ENCODE peak calls at places on chromosome 22, in six cellular contexts. P is left lung; A is CD8-positive, alpha-beta memory T cell; T is tibial artery; J is Caco-2; R is fibroblast of lung. W is an unnamed sample.

GRCh38 chr22:30325065-30325720 is 1.5 kb downstream of the TBC1D10A start:
- DNase-seq in P (peak; percentile 41), A (no peak), T (peak; percentile 85), J (no peak), R (peak; percentile 74), W (no peak)

GRCh38 chr22:22454997-22455396 is 53.5 kb downstream of the ZNF280B start:
- DNase-seq in P (no peak), A (no peak), T (no peak), J (no peak), R (no peak), W (no peak)

GRCh38 chr22:49965291-49966040 is 4.9 kb downstream of the PIM3 start:
- DNase-seq in P (peak; percentile 34), A (no peak), T (peak; percentile 18), J (no peak), R (no peak), W (peak; percentile 62)

GRCh38 chr22:26617251-26618199 is at the start of gene CRYBB1:
- DNase-seq in P (peak; percentile 44), A (no peak), T (peak; percentile 28), J (no peak), R (peak; percentile 31), W (no peak)

GRCh38 chr22:19480173-19480568 is 451 bp downstream of the CDC45 start:
- DNase-seq in P (no peak), A (no peak), T (no peak), J (no peak), R (no peak), W (no peak)

GRCh38 chr22:23182289-23183106 is 2.2 kb downstream of the BCR start:
- DNase-seq in P (no peak), A (peak; percentile 34), T (no peak), J (no peak), R (no peak), W (no peak)

GRCh38 chr22:23146842-23147205 is 1.5 kb downstream of the RAB36 start:
- DNase-seq in P (no peak), A (no peak), T (no peak), J (no peak), R (no peak), W (no peak)

GRCh38 chr22:27163162-27164137 is 506.1 kb downstream of the MIAT start:
- DNase-seq in P (no peak), A (no peak), T (no peak), J (no peak), R (no peak), W (no peak)

GRCh38 chr22:40215266-40215665 is 37.5 kb downstream of the TNRC6B start:
- DNase-seq in P (peak; percentile 62), A (no peak), T (peak; percentile 52), J (no peak), R (no peak), W (no peak)

GRCh38 chr22:39567135-39567946 is 3.2 kb upstream of the CACNA1I start:
- DNase-seq in P (no peak), A (peak; percentile 20), T (no peak), J (no peak), R (no peak), W (no peak)

GRCh38 chr22:50531546-50532352 is 1.9 kb upstream of the TYMP start:
- DNase-seq in P (peak; percentile 85), A (peak; percentile 49), T (peak; percentile 81), J (peak; percentile 78), R (peak; percentile 58), W (peak; percentile 71)

GRCh38 chr22:41636467-41636866 is 15.4 kb downstream of the XRCC6 start:
- DNase-seq in P (no peak), A (no peak), T (no peak), J (no peak), R (peak; percentile 19), W (no peak)

GRCh38 chr22:50274311-50274710 is 4.1 kb upstream of the MAPK11 start:
- DNase-seq in P (no peak), A (peak; percentile 31), T (no peak), J (peak; percentile 59), R (peak; percentile 74), W (no peak)

GRCh38 chr22:27705391-27706080 is 96.0 kb downstream of the MN1 start:
- DNase-seq in P (no peak), A (no peak), T (no peak), J (no peak), R (no peak), W (no peak)

GRCh38 chr22:40009953-40010751 is 15.4 kb downstream of the FAM83F start:
- DNase-seq in P (no peak), A (no peak), T (no peak), J (no peak), R (no peak), W (no peak)

GRCh38 chr22:41254230-41254629 is 13.5 kb upstream of the CHADL start:
- DNase-seq in P (no peak), A (no peak), T (no peak), J (no peak), R (no peak), W (no peak)

GRCh38 chr22:24435861-24436351 is 8.5 kb downstream of the ADORA2A start:
- DNase-seq in P (no peak), A (no peak), T (no peak), J (no peak), R (no peak), W (no peak)

GRCh38 chr22:24436553-24436952 is 9.2 kb downstream of the ADORA2A start:
- DNase-seq in P (no peak), A (no peak), T (no peak), J (no peak), R (no peak), W (no peak)

GRCh38 chr22:24440270-24440717 is 12.9 kb downstream of the ADORA2A start:
- DNase-seq in P (no peak), A (no peak), T (no peak), J (no peak), R (no peak), W (no peak)

GRCh38 chr22:24437091-24437490 is 9.7 kb downstream of the ADORA2A start:
- DNase-seq in P (no peak), A (no peak), T (no peak), J (no peak), R (no peak), W (no peak)

DNA sequence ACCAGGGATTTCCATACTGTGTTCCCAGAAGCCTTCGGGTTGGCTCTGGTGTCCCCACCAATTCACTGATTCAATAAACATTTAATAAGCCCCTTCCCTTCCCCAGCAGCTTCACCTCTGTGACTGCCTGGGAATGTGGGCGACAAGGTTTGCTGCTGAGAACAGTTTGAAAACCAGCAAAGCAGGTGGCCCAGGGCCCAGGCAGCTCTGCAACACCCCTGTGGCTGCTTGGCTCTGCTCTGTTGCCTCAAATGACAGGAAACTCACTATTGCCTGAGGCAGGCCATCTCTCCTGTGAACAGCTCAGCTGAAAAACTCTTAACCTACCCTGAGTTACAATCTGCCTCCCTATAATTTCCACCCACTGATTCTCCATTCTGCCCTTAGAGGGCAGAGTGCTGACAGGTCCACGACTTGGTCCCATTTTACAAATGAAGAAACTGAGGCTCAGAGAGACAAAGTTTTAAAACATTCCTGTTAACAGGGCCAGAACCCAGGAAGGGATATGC is 10.5 kb downstream of the ADORA2A start:
- DNase-seq in P (no peak), A (no peak), T (no peak), J (no peak), R (no peak), W (no peak)
- H3K4me1 ChIP-seq in P (peaks cover 97% of the 10 kb centered on the region), A (peaks cover 60% of the 10 kb centered on the region), T (peaks cover 48% of the 10 kb centered on the region), J (no peaks in the 10 kb centered on the region), R (peaks cover 15% of the 10 kb centered on the region), W (no peaks in the 10 kb centered on the region)

GRCh38 chr22:35334010-35334409 is 34.3 kb downstream of the TOM1 start:
- DNase-seq in P (no peak), A (no peak), T (no peak), J (no peak), R (no peak), W (no peak)
- H3K4me1 ChIP-seq in P (peaks cover 36% of the 10 kb centered on the region), A (peaks cover 18% of the 10 kb centered on the region), T (no peaks in the 10 kb centered on the region), J (no peaks in the 10 kb centered on the region), R (peaks cover 5% of the 10 kb centered on the region), W (no peaks in the 10 kb centered on the region)

GRCh38 chr22:43440556-43440955 is 28.7 kb downstream of the MPPED1 start:
- DNase-seq in P (no peak), A (no peak), T (no peak), J (no peak), R (no peak), W (no peak)
- H3K4me1 ChIP-seq in P (no peaks in the 10 kb centered on the region), A (no peaks in the 10 kb centered on the region), T (no peaks in the 10 kb centered on the region), J (no peaks in the 10 kb centered on the region), R (no peaks in the 10 kb centered on the region), W (no peaks in the 10 kb centered on the region)

GRCh38 chr22:32827061-32827602 is 25.6 kb downstream of the TIMP3 start:
- DNase-seq in P (no peak), A (no peak), T (no peak), J (no peak), R (no peak), W (no peak)

GRCh38 chr22:32828150-32828549 is 26.6 kb downstream of the TIMP3 start:
- DNase-seq in P (no peak), A (no peak), T (no peak), J (no peak), R (no peak), W (no peak)

GRCh38 chr22:32824531-32825315 is 23.2 kb downstream of the TIMP3 start:
- DNase-seq in P (no peak), A (no peak), T (no peak), J (no peak), R (no peak), W (no peak)

GRCh38 chr22:32828561-32828960 is 27.1 kb downstream of the TIMP3 start:
- DNase-seq in P (no peak), A (no peak), T (no peak), J (no peak), R (no peak), W (no peak)

DNA sequence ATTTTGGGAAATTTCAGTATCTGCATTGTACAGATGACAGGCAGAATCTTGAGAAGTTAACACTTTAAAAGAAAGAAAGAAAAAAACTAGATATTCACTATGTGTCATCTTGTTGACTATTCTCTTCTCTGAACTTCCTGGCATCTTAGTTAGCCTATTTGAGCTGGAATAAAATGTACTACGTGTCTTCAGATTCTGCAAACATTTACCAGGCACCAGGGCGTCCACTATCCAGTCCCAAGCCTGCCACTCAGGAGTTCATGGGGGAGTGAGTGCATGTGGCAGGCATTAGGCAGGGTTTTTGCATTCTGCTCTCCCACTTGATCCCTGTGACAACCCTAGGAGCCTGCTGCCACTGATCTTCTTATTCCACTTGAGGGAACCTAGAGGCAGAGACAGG is 25.0 kb downstream of the TIMP3 start:
- DNase-seq in P (no peak), A (no peak), T (no peak), J (no peak), R (no peak), W (no peak)
- H3K4me1 ChIP-seq in P (peaks cover 68% of the 10 kb centered on the region), A (no peaks in the 10 kb centered on the region), T (peaks cover 89% of the 10 kb centered on the region), J (no peaks in the 10 kb centered on the region), R (no peaks in the 10 kb centered on the region), W (no peaks in the 10 kb centered on the region)

GRCh38 chr22:36548606-36549005 is 19.6 kb upstream of the EIF3D start:
- DNase-seq in P (no peak), A (no peak), T (peak; percentile 29), J (no peak), R (no peak), W (no peak)

GRCh38 chr22:36552300-36552699 is 23.3 kb upstream of the EIF3D start:
- DNase-seq in P (no peak), A (no peak), T (no peak), J (no peak), R (no peak), W (no peak)

GRCh38 chr22:36549033-36549432 is 20.1 kb upstream of the EIF3D start:
- DNase-seq in P (no peak), A (no peak), T (no peak), J (no peak), R (no peak), W (no peak)

GRCh38 chr22:36554101-36554500 is 25.1 kb upstream of the EIF3D start:
- DNase-seq in P (no peak), A (no peak), T (no peak), J (no peak), R (no peak), W (no peak)

GRCh38 chr22:36551096-36551495 is 22.1 kb upstream of the EIF3D start:
- DNase-seq in P (no peak), A (no peak), T (no peak), J (no peak), R (no peak), W (no peak)
- H3K4me1 ChIP-seq in P (no peaks in the 10 kb centered on the region), A (no peaks in the 10 kb centered on the region), T (no peaks in the 10 kb centered on the region), J (no peaks in the 10 kb centered on the region), R (peaks cover 5% of the 10 kb centered on the region), W (peaks cover 9% of the 10 kb centered on the region)